ENCODE peak calls at places on chromosomes 4 and X, in nine cellular contexts. F is H4, T is HFF-Myc, S is iPS DF 19.7, A is left lung, H is B cell, Q is substantia nigra, N is cerebellar cortex, U is GM18507. D is an unnamed sample.

GRCh38 chr4:147826288-147826646 is 94.4 kb downstream of the ARHGAP10 start:
- DNase-seq in F (no peak), T (no peak), S (no peak), A (no peak), H (no peak), Q (no peak), N (no peak), U (no peak), D (peak)

GRCh38 chrX:76076124-76076523 is 96.7 kb upstream of the PBDC1 start:
- DNase-seq in F (no peak), T (no peak), S (no peak), A (no peak), H (no peak), Q (no peak), N (no peak), U (no peak), D (no peak)

GRCh38 chr4:578451-579443 is 2.7 kb upstream of the TMEM271 start:
- DNase-seq in F (no peak), T (no peak), S (no peak), A (peak), H (no peak), Q (no peak), N (no peak), U (no peak), D (no peak)

GRCh38 chr4:47373174-47373573 is 90.3 kb downstream of the COMMD8 start:
- DNase-seq in F (no peak), T (no peak), S (no peak), A (no peak), H (no peak), Q (no peak), N (no peak), U (no peak), D (no peak)

GRCh38 chrX:129786210-129786651 is 6.5 kb downstream of the SASH3 start:
- DNase-seq in F (no peak), T (no peak), S (no peak), A (no peak), H (peak), Q (no peak), N (no peak), U (no peak), D (no peak)

GRCh38 chr4:186714006-186714675 is 9.5 kb downstream of the FAT1 start:
- DNase-seq in F (no peak), T (no peak), S (no peak), A (no peak), H (no peak), Q (no peak), N (no peak), U (no peak), D (no peak)

GRCh38 chr4:113057891-113058290 is 8.4 kb downstream of the ANK2 start:
- DNase-seq in F (peak), T (no peak), S (no peak), A (no peak), H (no peak), Q (no peak), N (no peak), U (no peak), D (peak)

GRCh38 chrX:3990569-3990968 is 277.1 kb upstream of the PRKX start:
- DNase-seq in F (no peak), T (no peak), S (no peak), A (no peak), H (no peak), Q (no peak), N (no peak), U (no peak), D (no peak)

GRCh38 chr4:24131954-24132673 is 242.3 kb upstream of the PPARGC1A start:
- DNase-seq in F (no peak), T (no peak), S (no peak), A (no peak), H (no peak), Q (no peak), N (no peak), U (no peak), D (no peak)

GRCh38 chr4:156977435-156978160 is 6.0 kb upstream of the PDGFC start:
- DNase-seq in F (peak), T (peak), S (no peak), A (no peak), H (no peak), Q (no peak), N (no peak), U (no peak), D (no peak)

GRCh38 chr4:117326091-117326490 is 240.7 kb upstream of the TRAM1L1 start:
- DNase-seq in F (peak), T (no peak), S (no peak), A (no peak), H (no peak), Q (no peak), N (no peak), U (no peak), D (peak)

GRCh38 chr4:14345356-14345775 is 656.9 kb upstream of the CPEB2 start:
- DNase-seq in F (peak), T (no peak), S (no peak), A (no peak), H (no peak), Q (no peak), N (no peak), U (no peak), D (peak)

GRCh38 chr4:7075962-7076693 is 8.3 kb upstream of the GRPEL1 start:
- DNase-seq in F (no peak), T (no peak), S (no peak), A (peak), H (no peak), Q (no peak), N (peak), U (no peak), D (no peak)

GRCh38 chr4:88109123-88109864 is 49.1 kb downstream of the ABCG2 start:
- DNase-seq in F (no peak), T (no peak), S (no peak), A (no peak), H (no peak), Q (no peak), N (no peak), U (no peak), D (no peak)

GRCh38 chr4:2251795-2252529 is 9.9 kb downstream of the MXD4 start:
- DNase-seq in F (no peak), T (no peak), S (no peak), A (peak), H (peak), Q (no peak), N (no peak), U (no peak), D (no peak)

GRCh38 chrX:32877592-32877991 is 333.8 kb downstream of the DMD start:
- DNase-seq in F (peak), T (no peak), S (no peak), A (no peak), H (no peak), Q (no peak), N (no peak), U (no peak), D (peak)

GRCh38 chrX:49106930-49107329 is 16.6 kb downstream of the GPKOW start:
- DNase-seq in F (peak), T (no peak), S (no peak), A (no peak), H (no peak), Q (peak), N (peak), U (no peak), D (peak)

GRCh38 chrX:154799554-154800348 is 5.5 kb downstream of the MPP1 start:
- DNase-seq in F (peak), T (no peak), S (no peak), A (no peak), H (no peak), Q (no peak), N (no peak), U (no peak), D (peak)

GRCh38 chrX:154396948-154397887 is 959 bp upstream of the RPL10 start:
- DNase-seq in F (no peak), T (no peak), S (no peak), A (peak), H (peak), Q (peak), N (no peak), U (no peak), D (peak)

GRCh38 chr4:1082215-1083182 is 30.9 kb downstream of the RNF212 start:
- DNase-seq in F (peak), T (no peak), S (no peak), A (peak), H (peak), Q (no peak), N (no peak), U (no peak), D (peak)

GRCh38 chrX:126670258-126670657 is 117.6 kb upstream of the DCAF12L1 start:
- DNase-seq in F (no peak), T (no peak), S (no peak), A (no peak), H (no peak), Q (no peak), N (no peak), U (no peak), D (no peak)

GRCh38 chrX:120795301-120795700 is 80.4 kb downstream of the CT47B1 start:
- DNase-seq in F (no peak), T (no peak), S (no peak), A (no peak), H (no peak), Q (no peak), N (no peak), U (no peak), D (no peak)

GRCh38 chr4:120977435-120977997 is 55.0 kb upstream of the PRDM5 start:
- DNase-seq in F (peak), T (peak), S (peak), A (no peak), H (no peak), Q (no peak), N (peak), U (peak), D (peak)

GRCh38 chr4:169311643-169312365 is 41.0 kb upstream of the SH3RF1 start:
- DNase-seq in F (peak), T (peak), S (peak), A (no peak), H (peak), Q (no peak), N (peak), U (peak), D (peak)

GRCh38 chr4:10032625-10033024 is 11.3 kb upstream of the SLC2A9 start:
- DNase-seq in F (peak), T (no peak), S (no peak), A (no peak), H (no peak), Q (no peak), N (no peak), U (no peak), D (peak)

GRCh38 chrX:153981771-153982533 is 9.4 kb downstream of the TMEM187 start:
- DNase-seq in F (no peak), T (no peak), S (no peak), A (peak), H (no peak), Q (no peak), N (no peak), U (no peak), D (no peak)

GRCh38 chrX:110420771-110421498 is 62.3 kb downstream of the RTL9 start:
- DNase-seq in F (peak), T (no peak), S (no peak), A (no peak), H (no peak), Q (peak), N (no peak), U (no peak), D (peak)

GRCh38 chr4:1759170-1759817 is 33.8 kb upstream of the FGFR3 start:
- DNase-seq in F (no peak), T (no peak), S (no peak), A (no peak), H (no peak), Q (no peak), N (peak), U (no peak), D (no peak)

GRCh38 chr4:173332021-173332487 is 2.1 kb downstream of the HMGB2 start:
- DNase-seq in F (peak), T (no peak), S (no peak), A (no peak), H (no peak), Q (no peak), N (no peak), U (no peak), D (no peak)

GRCh38 chrX:40109288-40110008 is 11.7 kb upstream of the BCOR start:
- DNase-seq in F (peak), T (no peak), S (no peak), A (peak), H (peak), Q (peak), N (no peak), U (no peak), D (no peak)

D was measured in PC-3.